ENCODE peak calls at places on chromosomes 5 and 9, in eight cellular contexts. I is psoas muscle, A is fibroblast of pulmonary artery, M is PC-9, Y is upper lobe of right lung, U is AG09309, T is heart left ventricle, P is ovary. R is an unnamed sample.

GRCh38 chr5:127097288-127097687 is 24.0 kb upstream of the C5orf63 start:
- DNase-seq in M (no peak), Y (no peak), A (no peak), T (no peak), P (no peak), I (no peak), U (no peak), R (peak)

GRCh38 chr5:179146277-179146676 is 86.1 kb downstream of the ZNF354C start:
- DNase-seq in T (no peak), I (no peak), M (no peak), U (no peak), P (no peak), A (no peak), Y (no peak), R (no peak)

GRCh38 chr9:94533601-94534000 is 21.3 kb upstream of the PCAT7 start:
- DNase-seq in U (no peak), A (no peak), M (no peak), Y (no peak), P (no peak), T (no peak), I (no peak), R (no peak)

GRCh38 chr5:96198673-96199072 is 234.4 kb downstream of the PCSK1 start:
- DNase-seq in A (peak), P (no peak), U (no peak), M (no peak), Y (no peak), T (no peak), I (no peak), R (peak)

GRCh38 chr5:34583167-34583566 is 73.0 kb upstream of the RAI14 start:
- DNase-seq in Y (no peak), M (no peak), T (no peak), I (no peak), P (no peak), A (peak), U (no peak), R (no peak)

GRCh38 chr9:96050048-96050875 is 174.8 kb downstream of the ERCC6L2 start:
- DNase-seq in M (no peak), U (no peak), Y (no peak), I (no peak), A (no peak), P (no peak), T (no peak), R (no peak)

GRCh38 chr5:172768573-172769323 is 2.2 kb downstream of the DUSP1 start:
- DNase-seq in Y (no peak), P (no peak), A (peak), I (peak), U (no peak), M (no peak), T (no peak), R (peak)

GRCh38 chr5:171906171-171906570 is 100.3 kb downstream of the FBXW11 start:
- DNase-seq in U (no peak), T (no peak), I (no peak), A (no peak), P (no peak), M (no peak), Y (no peak), R (no peak)

GRCh38 chr5:72166070-72166979 is 59.0 kb downstream of the MAP1B start:
- DNase-seq in A (peak), M (no peak), Y (no peak), T (peak), P (peak), U (no peak), I (peak), R (peak)

GRCh38 chr5:84384604-84385575 is at the start of gene EDIL3:
- DNase-seq in U (no peak), P (no peak), I (peak), M (peak), Y (no peak), T (peak), A (peak), R (peak)

GRCh38 chr5:135317286-135317685 is 81.7 kb downstream of the MACROH2A1 start:
- DNase-seq in A (no peak), M (no peak), I (no peak), Y (no peak), T (no peak), U (no peak), P (no peak), R (no peak)

GRCh38 chr9:123769723-123770122 is 160.2 kb downstream of the DENND1A start:
- DNase-seq in P (no peak), T (no peak), A (no peak), Y (no peak), I (no peak), M (no peak), U (no peak), R (no peak)

GRCh38 chr9:106312913-106313312 is 550.1 kb upstream of the ZNF462 start:
- DNase-seq in P (no peak), U (no peak), A (no peak), I (no peak), T (no peak), Y (no peak), M (no peak), R (no peak)

GRCh38 chr5:149043641-149044040 is 19.2 kb downstream of the SH3TC2 start:
- DNase-seq in A (no peak), P (no peak), Y (no peak), I (no peak), M (no peak), U (no peak), T (no peak), R (no peak)

GRCh38 chr5:133365326-133365725 is 247.0 kb downstream of the FSTL4 start:
- DNase-seq in M (no peak), U (no peak), P (no peak), Y (no peak), I (no peak), A (no peak), T (no peak), R (no peak)

GRCh38 chr5:168736201-168736940 is 157.2 kb upstream of the PANK3 start:
- DNase-seq in T (no peak), Y (no peak), P (no peak), I (no peak), A (no peak), U (no peak), M (no peak), R (no peak)

GRCh38 chr5:141875022-141875740 is 3.0 kb downstream of the PCDH1 start:
- DNase-seq in M (no peak), I (no peak), Y (no peak), U (no peak), P (no peak), A (no peak), T (no peak), R (no peak)

GRCh38 chr5:150155258-150156032 is at the start of gene PDGFRB:
- DNase-seq in U (no peak), A (peak), T (peak), I (peak), P (peak), Y (peak), M (no peak), R (peak)

GRCh38 chr5:54030981-54031380 is 279.4 kb downstream of the ARL15 start:
- DNase-seq in Y (no peak), T (no peak), M (no peak), P (no peak), U (no peak), A (no peak), I (no peak), R (no peak)

GRCh38 chr9:90641868-90642558 is 611 bp downstream of the DIRAS2 start:
- DNase-seq in P (no peak), M (no peak), T (no peak), U (no peak), A (no peak), I (no peak), Y (no peak), R (peak)

GRCh38 chr5:52983731-52984620 is 5.2 kb upstream of the ITGA2 start:
- DNase-seq in T (no peak), U (no peak), Y (no peak), A (peak), P (no peak), I (no peak), M (no peak), R (no peak)

GRCh38 chr9:12722131-12722530 is 28.9 kb downstream of the TYRP1 start:
- DNase-seq in Y (no peak), T (no peak), U (peak), P (no peak), M (no peak), A (no peak), I (no peak), R (peak)

GRCh38 chr5:139711067-139711851 is 63.1 kb downstream of the CXXC5 start:
- DNase-seq in I (peak), U (no peak), T (peak), M (peak), P (peak), Y (no peak), A (no peak), R (peak)

GRCh38 chr9:77751341-77752091 is 103.4 kb upstream of the GNA14 start:
- DNase-seq in A (peak), M (peak), P (no peak), U (peak), Y (no peak), I (no peak), T (peak), R (peak)

GRCh38 chr9:23117621-23118020 is 671.0 kb downstream of the DMRTA1 start:
- DNase-seq in Y (no peak), U (no peak), A (peak), P (no peak), I (no peak), M (no peak), T (no peak), R (peak)

GRCh38 chr9:74285075-74285474 is 212.1 kb upstream of the RORB start:
- DNase-seq in T (no peak), Y (no peak), A (no peak), P (no peak), M (no peak), I (no peak), U (no peak), R (peak)

GRCh38 chr5:168214071-168214470 is 77.4 kb upstream of the WWC1 start:
- DNase-seq in U (no peak), A (no peak), T (no peak), Y (no peak), I (no peak), P (no peak), M (no peak), R (no peak)

GRCh38 chr5:151288180-151288579 is 15.4 kb downstream of the SLC36A3 start:
- DNase-seq in P (no peak), U (no peak), Y (no peak), M (peak), I (no peak), T (no peak), A (no peak), R (no peak)

GRCh38 chr5:35242695-35243258 is 12.5 kb upstream of the PRLR start:
- DNase-seq in Y (no peak), T (no peak), P (no peak), A (no peak), I (no peak), M (no peak), U (no peak), R (no peak)

GRCh38 chr5:69046375-69046957 is 47.3 kb upstream of the SLC30A5 start:
- DNase-seq in Y (no peak), M (peak), U (no peak), I (no peak), T (no peak), P (no peak), A (no peak), R (no peak)

GRCh38 chr9:81893929-81894328 is 34.3 kb upstream of the SPATA31D4 start:
- DNase-seq in A (no peak), U (peak), M (no peak), T (no peak), Y (no peak), P (no peak), I (no peak), R (no peak)
- TF ChIP-seq CTCF in A (no peak), U (no peak), M (no peak), T (no peak), Y (no peak), P (no peak), I (no peak), R (no peak)

GRCh38 chr5:107329850-107330249 is 340.9 kb downstream of the EFNA5 start:
- DNase-seq in P (no peak), I (no peak), T (no peak), U (no peak), Y (no peak), A (no peak), M (no peak), R (no peak)
- H3K4me3 ChIP-seq in P (no peak), I (no peak), T (no peak), U (no peak), Y (no peak), A (no peak), M (no peak), R (no peak)

GRCh38 chr9:7592321-7593319 is 207.0 kb downstream of the DMAC1 start:
- DNase-seq in A (no peak), T (no peak), Y (no peak), I (no peak), U (no peak), P (no peak), M (no peak), R (no peak)
- TF ChIP-seq CTCF in A (no peak), T (no peak), Y (no peak), I (no peak), U (no peak), P (no peak), M (no peak), R (no peak)

GRCh38 chr9:129178983-129179382 is 922 bp upstream of the IER5L start:
- DNase-seq in T (no peak), P (no peak), Y (no peak), M (peak), U (no peak), I (no peak), A (no peak), R (no peak)

GRCh38 chr9:129176786-129177442 is 1.1 kb downstream of the IER5L start:
- DNase-seq in I (peak), U (no peak), Y (peak), P (peak), A (peak), T (peak), M (peak), R (peak)

GRCh38 chr9:129177791-129178578 is at the start of gene IER5L:
- DNase-seq in M (peak), I (peak), P (peak), Y (peak), A (peak), U (peak), T (peak), R (peak)

GRCh38 chr9:129177443-129177790 is 644 bp downstream of the IER5L start:
- DNase-seq in P (no peak), A (no peak), Y (no peak), I (no peak), U (no peak), M (no peak), T (no peak), R (no peak)

DNA sequence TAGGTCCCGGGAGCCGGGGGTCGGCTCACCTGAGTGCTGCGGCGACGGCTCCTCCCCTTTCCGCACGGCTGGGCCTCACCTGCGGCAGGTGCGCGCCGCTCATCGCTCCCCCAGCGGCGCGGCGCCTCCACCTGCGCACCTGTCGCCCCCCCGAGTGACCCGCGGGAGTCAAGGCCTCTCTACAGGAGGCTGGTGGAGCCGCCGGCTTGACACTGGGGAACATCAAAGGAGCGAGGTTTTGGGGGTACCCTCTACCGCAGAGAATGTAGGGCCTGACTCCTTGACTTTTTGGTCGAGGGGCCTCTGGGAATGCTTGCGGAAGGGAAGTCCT is 483 bp upstream of the IER5L start:
- DNase-seq in M (no peak), T (no peak), I (no peak), U (no peak), Y (no peak), A (no peak), P (no peak), R (no peak)
- H3K4me3 ChIP-seq in M (peak), T (peak), I (peak), U (no peak), Y (peak), A (no peak), P (peak), R (peak)

DNA sequence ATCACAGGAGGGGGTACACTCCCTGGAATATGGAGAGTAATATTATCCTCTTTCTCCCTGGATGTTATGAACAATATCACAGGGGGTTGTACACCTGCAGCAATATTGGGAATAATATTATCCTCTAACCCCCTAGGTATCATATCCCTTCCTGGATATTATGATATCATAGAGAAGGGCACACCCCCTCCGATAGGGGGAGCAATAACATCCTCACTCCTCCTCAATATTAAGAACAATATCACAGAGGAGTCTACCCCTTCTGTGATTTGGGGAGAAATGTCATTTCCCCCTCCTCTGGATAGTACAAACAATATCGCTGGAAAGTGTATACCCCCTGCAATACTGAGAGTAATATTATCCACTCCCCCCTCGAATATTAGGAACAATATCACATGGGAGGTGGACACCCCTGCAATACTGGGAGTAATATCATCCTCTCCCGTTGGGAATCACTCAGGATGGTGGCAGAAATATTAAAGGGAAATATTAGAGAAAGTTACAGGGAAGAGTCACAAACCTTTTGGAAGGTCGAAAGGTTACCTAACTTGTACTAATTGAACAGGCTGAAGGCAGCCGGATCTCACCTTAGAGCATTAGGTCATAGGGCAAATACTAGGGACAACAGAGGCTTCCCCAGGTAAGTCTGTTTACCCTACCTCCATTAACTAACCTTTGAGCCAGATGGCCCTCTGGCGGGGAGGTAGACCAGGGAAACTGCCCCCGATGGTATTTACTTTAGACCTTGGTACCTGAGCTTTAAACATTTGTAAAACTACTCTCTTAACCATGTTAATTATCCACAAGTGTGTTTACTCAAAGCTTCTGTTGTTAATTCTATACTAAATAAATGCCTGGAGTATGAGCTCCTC is 57.5 kb upstream of the FREM1 start:
- DNase-seq in M (no peak), U (no peak), A (no peak), I (no peak), T (no peak), P (no peak), Y (no peak), R (no peak)
- TF ChIP-seq CTCF in M (peak), U (no peak), A (no peak), I (no peak), T (no peak), P (no peak), Y (no peak), R (no peak)

GRCh38 chr9:136160939-136161610 is 42.4 kb upstream of the TMEM250 start:
- DNase-seq in U (no peak), P (no peak), T (no peak), A (no peak), M (no peak), I (no peak), Y (no peak), R (no peak)
- H3K4me3 ChIP-seq in U (no peak), P (no peak), T (no peak), A (no peak), M (no peak), I (no peak), Y (no peak), R (no peak)

GRCh38 chr5:7970816-7971215 is 101.9 kb downstream of the MTRR start:
- DNase-seq in Y (no peak), P (no peak), M (no peak), I (no peak), A (no peak), U (no peak), T (no peak), R (no peak)

GRCh38 chr5:7978991-7979390 is 110.0 kb downstream of the MTRR start:
- DNase-seq in T (no peak), M (no peak), P (no peak), A (no peak), Y (no peak), I (no peak), U (no peak), R (no peak)

GRCh38 chr5:7976411-7977190 is 107.7 kb downstream of the MTRR start:
- DNase-seq in M (no peak), I (no peak), A (no peak), P (no peak), U (no peak), T (no peak), Y (no peak), R (no peak)
- TF ChIP-seq CTCF in M (no peak), I (no peak), A (no peak), P (no peak), U (no peak), T (no peak), Y (no peak), R (no peak)

R was measured in choroid plexus epithelial cell.